ENCODE peak calls at places on chromosomes 3 and 15, in four cellular contexts. One of them, this sample, is unnamed.

GRCh38 chr15:23049984-23050628 is 10.7 kb upstream of the TUBGCP5 start:
- DNase-seq in germinal center: no peak
- DNase-seq in immature natural killer cell: no peak
- DNase-seq in AG20443: no peak
- DNase-seq in this sample: no peak

GRCh38 chr3:50347187-50347813 is 1.8 kb upstream of the ZMYND10 start:
- DNase-seq in germinal center: peak
- DNase-seq in AG20443: peak
- DNase-seq in immature natural killer cell: peak
- DNase-seq in this sample: peak

GRCh38 chr3:178304758-178305157 is 231.5 kb upstream of the KCNMB2 start:
- DNase-seq in germinal center: no peak
- DNase-seq in AG20443: peak
- DNase-seq in immature natural killer cell: no peak
- DNase-seq in this sample: peak

GRCh38 chr15:88909956-88910831 is 3.0 kb downstream of the MFGE8 start:
- DNase-seq in immature natural killer cell: no peak
- DNase-seq in AG20443: peak
- DNase-seq in germinal center: peak
- DNase-seq in this sample: no peak

GRCh38 chr3:138367912-138368311 is 19.5 kb downstream of the MRAS start:
- DNase-seq in AG20443: peak
- DNase-seq in germinal center: peak
- DNase-seq in immature natural killer cell: no peak
- DNase-seq in this sample: no peak

GRCh38 chr15:35256555-35256954 is 171.5 kb upstream of the NANOGP8 start:
- DNase-seq in immature natural killer cell: no peak
- DNase-seq in AG20443: no peak
- DNase-seq in germinal center: no peak
- DNase-seq in this sample: no peak

GRCh38 chr15:80152896-80153876 is at the start of gene FAH:
- DNase-seq in immature natural killer cell: peak
- DNase-seq in germinal center: peak
- DNase-seq in AG20443: peak
- DNase-seq in this sample: no peak

GRCh38 chr15:99129644-99130043 is 24.8 kb downstream of the SYNM start:
- DNase-seq in AG20443: no peak
- DNase-seq in germinal center: no peak
- DNase-seq in immature natural killer cell: no peak
- DNase-seq in this sample: no peak

GRCh38 chr15:78315686-78316085 is 16.3 kb upstream of the SKIC8 start:
- DNase-seq in germinal center: no peak
- DNase-seq in AG20443: no peak
- DNase-seq in immature natural killer cell: no peak
- DNase-seq in this sample: no peak

GRCh38 chr3:157122116-157122515 is 37.8 kb downstream of the CCNL1 start:
- DNase-seq in AG20443: peak
- DNase-seq in immature natural killer cell: no peak
- DNase-seq in germinal center: no peak
- DNase-seq in this sample: peak

GRCh38 chr3:78858165-78858564 is 909.6 kb downstream of the ROBO1 start:
- DNase-seq in immature natural killer cell: no peak
- DNase-seq in AG20443: peak
- DNase-seq in germinal center: no peak
- DNase-seq in this sample: no peak

GRCh38 chr15:69290346-69291164 is 8.2 kb upstream of the PAQR5 start:
- DNase-seq in immature natural killer cell: no peak
- DNase-seq in AG20443: no peak
- DNase-seq in germinal center: no peak
- DNase-seq in this sample: no peak

GRCh38 chr3:186283651-186284445 is 78.2 kb downstream of the DGKG start:
- DNase-seq in germinal center: no peak
- DNase-seq in immature natural killer cell: no peak
- DNase-seq in AG20443: peak
- DNase-seq in this sample: no peak

GRCh38 chr15:58535894-58536293 is 104.1 kb downstream of the LIPC start:
- DNase-seq in immature natural killer cell: no peak
- DNase-seq in germinal center: no peak
- DNase-seq in AG20443: no peak
- DNase-seq in this sample: no peak

GRCh38 chr3:120569224-120569915 is 26.8 kb upstream of the NDUFB4 start:
- DNase-seq in immature natural killer cell: no peak
- DNase-seq in AG20443: no peak
- DNase-seq in germinal center: no peak
- DNase-seq in this sample: no peak

GRCh38 chr3:123444023-123444422 is 4.9 kb downstream of the ADCY5 start:
- DNase-seq in germinal center: no peak
- DNase-seq in immature natural killer cell: no peak
- DNase-seq in AG20443: no peak
- DNase-seq in this sample: no peak

GRCh38 chr3:66312039-66312438 is 91.2 kb downstream of the SLC25A26 start:
- DNase-seq in germinal center: no peak
- DNase-seq in AG20443: no peak
- DNase-seq in immature natural killer cell: peak
- DNase-seq in this sample: no peak

GRCh38 chr3:33645060-33645841 is 72.8 kb downstream of the CLASP2 start:
- DNase-seq in germinal center: no peak
- DNase-seq in AG20443: peak
- DNase-seq in immature natural killer cell: no peak
- DNase-seq in this sample: no peak

GRCh38 chr3:6844723-6845122 is 16.2 kb upstream of the GRM7 start:
- DNase-seq in germinal center: no peak
- DNase-seq in immature natural killer cell: no peak
- DNase-seq in AG20443: no peak
- DNase-seq in this sample: no peak

This sample was measured in HS-27A.